ENCODE peak calls at places on chromosome 15, in four cellular contexts. One of them, this sample, is unnamed. For H3K4me1 and H3K27me3, the result is how much of the 10 kb centered on the place peaks cover.

GRCh38 chr15:41634072-41634628 is 26.1 kb upstream of the MGA start:
- DNase-seq in SJSA1: no peak
- DNase-seq in aorta: no peak
- DNase-seq in right atrium auricular region: no peak
- DNase-seq in this sample: no peak

GRCh38 chr15:71011503-71012155 is 103.6 kb upstream of the THSD4 start:
- DNase-seq in right atrium auricular region: no peak
- DNase-seq in aorta: no peak
- DNase-seq in SJSA1: no peak
- DNase-seq in this sample: no peak

GRCh38 chr15:68315495-68316007 is 38.0 kb downstream of the FEM1B start:
- DNase-seq in aorta: peak
- DNase-seq in SJSA1: peak
- DNase-seq in right atrium auricular region: no peak
- DNase-seq in this sample: no peak

GRCh38 chr15:63502137-63502801 is 2.1 kb upstream of the USP3 start:
- DNase-seq in SJSA1: peak
- DNase-seq in aorta: no peak
- DNase-seq in right atrium auricular region: no peak
- DNase-seq in this sample: no peak

GRCh38 chr15:69557340-69558137 is 104.9 kb downstream of the RPLP1 start:
- DNase-seq in right atrium auricular region: no peak
- DNase-seq in aorta: no peak
- DNase-seq in SJSA1: peak
- DNase-seq in this sample: no peak

GRCh38 chr15:77504310-77504709 is 83.6 kb downstream of the HMG20A start:
- DNase-seq in right atrium auricular region: no peak
- DNase-seq in SJSA1: no peak
- DNase-seq in aorta: no peak
- DNase-seq in this sample: no peak

GRCh38 chr15:23081271-23081670 is 41.9 kb upstream of the TUBGCP5 start:
- DNase-seq in right atrium auricular region: no peak
- DNase-seq in SJSA1: no peak
- DNase-seq in aorta: no peak
- DNase-seq in this sample: no peak

GRCh38 chr15:69412274-69412673 is 1.9 kb upstream of the KIF23 start:
- DNase-seq in SJSA1: no peak
- DNase-seq in right atrium auricular region: no peak
- DNase-seq in aorta: no peak
- DNase-seq in this sample: no peak

GRCh38 chr15:87547470-87548181 is 708.9 kb downstream of the NTRK3 start:
- DNase-seq in aorta: peak
- DNase-seq in SJSA1: no peak
- DNase-seq in right atrium auricular region: no peak
- DNase-seq in this sample: no peak

GRCh38 chr15:99019558-99020540 is 12.3 kb upstream of the PGPEP1L start:
- DNase-seq in right atrium auricular region: no peak
- DNase-seq in SJSA1: no peak
- DNase-seq in aorta: no peak
- DNase-seq in this sample: no peak

GRCh38 chr15:92915766-92916435 is 15.8 kb downstream of the CHD2 start:
- DNase-seq in aorta: no peak
- DNase-seq in right atrium auricular region: no peak
- DNase-seq in SJSA1: no peak
- DNase-seq in this sample: peak

GRCh38 chr15:26051771-26052685 is 188.9 kb upstream of the ATP10A start:
- DNase-seq in SJSA1: no peak
- DNase-seq in aorta: peak
- DNase-seq in right atrium auricular region: no peak
- DNase-seq in this sample: no peak

GRCh38 chr15:90053685-90054466 is 48.4 kb downstream of the IDH2 start:
- DNase-seq in SJSA1: no peak
- DNase-seq in aorta: no peak
- DNase-seq in right atrium auricular region: no peak
- DNase-seq in this sample: no peak

DNA sequence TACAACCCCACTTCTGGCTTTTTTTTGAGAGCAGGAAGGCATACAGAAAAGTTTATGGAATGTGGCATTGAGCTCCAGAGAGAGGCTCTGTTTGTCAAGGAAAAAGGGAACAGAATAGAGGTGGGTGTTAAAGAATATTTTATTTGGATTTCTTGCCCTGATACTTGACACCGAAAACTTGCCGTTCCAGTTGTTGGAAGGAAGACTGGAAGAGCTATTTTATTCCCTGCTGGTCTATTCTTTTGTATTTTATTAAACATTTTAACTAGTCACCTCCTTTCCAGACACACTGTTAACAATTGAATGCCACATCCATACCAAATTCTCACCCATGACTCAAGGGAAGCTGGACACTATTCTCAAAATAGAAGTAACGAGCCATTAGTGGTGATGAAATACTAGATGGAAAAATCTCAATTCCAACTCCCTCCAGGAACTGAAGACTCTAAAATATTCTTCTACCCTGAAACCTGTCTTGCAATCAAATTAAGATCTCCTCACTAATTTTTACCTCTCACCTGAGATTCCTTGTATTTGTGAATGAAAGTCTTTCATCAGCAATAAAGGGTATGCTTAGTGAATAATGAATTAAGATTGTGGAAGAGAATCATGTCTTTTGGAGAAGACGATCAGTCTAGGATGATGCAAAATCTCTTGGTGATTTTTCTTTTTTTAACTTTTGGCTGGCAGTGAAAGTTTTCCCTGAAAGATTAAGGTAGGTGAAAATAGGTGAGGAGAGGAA is 28.5 kb downstream of the GREM1 start:
- DNase-seq in SJSA1: no peak
- DNase-seq in right atrium auricular region: no peak
- DNase-seq in aorta: no peak
- DNase-seq in this sample: no peak
- H3K4me1 ChIP-seq in SJSA1: under half
- H3K4me1 ChIP-seq in right atrium auricular region: under half
- H3K4me1 ChIP-seq in aorta: under half
- H3K4me1 ChIP-seq in this sample: under half

GRCh38 chr15:100022426-100022825 is 289.2 kb upstream of the LYSMD4 start:
- DNase-seq in aorta: no peak
- DNase-seq in SJSA1: no peak
- DNase-seq in right atrium auricular region: no peak
- DNase-seq in this sample: no peak

GRCh38 chr15:100020614-100021013 is 287.4 kb upstream of the LYSMD4 start:
- DNase-seq in right atrium auricular region: no peak
- DNase-seq in aorta: no peak
- DNase-seq in SJSA1: no peak
- DNase-seq in this sample: no peak

GRCh38 chr15:100019601-100020000 is 286.4 kb upstream of the LYSMD4 start:
- DNase-seq in aorta: no peak
- DNase-seq in right atrium auricular region: no peak
- DNase-seq in SJSA1: no peak
- DNase-seq in this sample: no peak

GRCh38 chr15:100021653-100022052 is 288.4 kb upstream of the LYSMD4 start:
- DNase-seq in SJSA1: no peak
- DNase-seq in aorta: no peak
- DNase-seq in right atrium auricular region: no peak
- DNase-seq in this sample: no peak

DNA sequence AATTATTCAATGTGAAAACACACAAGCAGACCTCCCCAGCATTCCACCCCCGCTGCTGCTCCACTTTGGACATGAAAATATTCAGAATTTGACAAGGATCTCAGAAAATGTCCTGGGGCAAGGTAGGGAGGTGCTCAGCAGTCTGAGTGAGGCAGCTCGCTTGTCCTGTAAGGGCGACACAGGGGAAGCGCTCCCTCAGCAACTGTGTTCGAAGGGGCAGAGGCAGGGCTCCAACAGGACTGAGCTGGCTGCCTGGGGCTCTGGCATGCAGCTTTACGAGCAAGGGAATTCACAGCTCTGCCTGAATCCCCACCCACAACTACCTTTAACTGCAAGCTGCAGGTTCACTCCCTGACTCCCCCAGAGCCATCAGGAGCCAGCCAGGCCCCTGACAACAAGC is 286.9 kb upstream of the LYSMD4 start:
- DNase-seq in SJSA1: no peak
- DNase-seq in right atrium auricular region: no peak
- DNase-seq in aorta: no peak
- DNase-seq in this sample: no peak
- H3K4me3 ChIP-seq in SJSA1: no peak
- H3K4me3 ChIP-seq in right atrium auricular region: no peak
- H3K4me3 ChIP-seq in aorta: no peak
- H3K4me3 ChIP-seq in this sample: no peak

GRCh38 chr15:43522247-43522646 is 4.8 kb downstream of the MAP1A start:
- DNase-seq in right atrium auricular region: no peak
- DNase-seq in aorta: no peak
- DNase-seq in SJSA1: no peak
- DNase-seq in this sample: no peak
- H3K27me3 ChIP-seq in right atrium auricular region: under half
- H3K27me3 ChIP-seq in aorta: under half
- H3K27me3 ChIP-seq in SJSA1: under half
- H3K27me3 ChIP-seq in this sample: under half

GRCh38 chr15:65332662-65333440 is 28.4 kb downstream of the RNU5B-1 start:
- DNase-seq in aorta: no peak
- DNase-seq in SJSA1: no peak
- DNase-seq in right atrium auricular region: no peak
- DNase-seq in this sample: no peak
- H3K4me1 ChIP-seq in aorta: under half
- H3K4me1 ChIP-seq in SJSA1: under half
- H3K4me1 ChIP-seq in right atrium auricular region: under half
- H3K4me1 ChIP-seq in this sample: under half

GRCh38 chr15:62164500-62165028 is 521 bp downstream of the C2CD4B start:
- DNase-seq in aorta: peak
- DNase-seq in SJSA1: no peak
- DNase-seq in right atrium auricular region: no peak
- DNase-seq in this sample: no peak
- H3K4me3 ChIP-seq in aorta: peak
- H3K4me3 ChIP-seq in SJSA1: no peak
- H3K4me3 ChIP-seq in right atrium auricular region: peak
- H3K4me3 ChIP-seq in this sample: no peak

GRCh38 chr15:96336045-96336642 is 5.6 kb downstream of the NR2F2 start:
- DNase-seq in right atrium auricular region: no peak
- DNase-seq in SJSA1: no peak
- DNase-seq in aorta: no peak
- DNase-seq in this sample: no peak
- H3K27me3 ChIP-seq in right atrium auricular region: under half
- H3K27me3 ChIP-seq in SJSA1: under half
- H3K27me3 ChIP-seq in aorta: under half
- H3K27me3 ChIP-seq in this sample: under half